ENCODE peak calls at places on chromosomes 2 and 18, in nine cellular contexts. V is SJCRH30; I is GM12865; Q is NAMALWA; N is HuH-7.5; C is aorta; Y is hippocampal formation; T is activated T-cell treated with anti-CD3 and anti-CD28 coated beads, Interleukin-2, amount 50 U/mL, for 72 hours; J is stimulated activated naive B cell treated with anti-CD40 and anti-IgM and Interleukin-4, amounts not matched to agents 10 μg/mL and 1 μg/mL and 100 μg/mL, for 72 hours. A is an unnamed sample.

GRCh38 chr2:46296216-46296839 is 879 bp upstream of the EPAS1 start:
- DNase-seq in V (no peak), Q (no peak), Y (no peak), J (peak; percentile 9), I (no peak), T (peak; percentile 23), N (peak; percentile 39), C (peak; percentile 85), A (peak; percentile 47)

GRCh38 chr2:98771771-98772521 is 41.0 kb upstream of the MGAT4A start:
- DNase-seq in N (no peak), C (no peak), I (peak; percentile 73), T (peak; percentile 70), Q (no peak), Y (no peak), V (no peak), J (no peak), A (no peak)

GRCh38 chr2:237967463-237967871 is 653 bp downstream of the UBE2F start:
- DNase-seq in I (peak; percentile 17), Q (peak; percentile 5), C (peak; percentile 82), V (peak; percentile 19), T (peak; percentile 19), J (no peak), Y (no peak), N (peak; percentile 55), A (peak; percentile 10)

GRCh38 chr18:45415614-45416013 is 199.7 kb upstream of the SLC14A2 start:
- DNase-seq in Y (no peak), C (no peak), V (no peak), T (no peak), I (no peak), J (no peak), Q (no peak), N (no peak), A (no peak)

GRCh38 chr2:199261221-199261620 is 196.5 kb downstream of the SATB2 start:
- DNase-seq in I (no peak), N (no peak), Y (peak; percentile 4), J (no peak), V (peak; percentile 60), Q (no peak), T (no peak), C (no peak), A (no peak)

GRCh38 chr2:68877079-68877772 is 6.0 kb upstream of the BMP10 start:
- DNase-seq in T (no peak), V (peak; percentile 54), C (no peak), N (no peak), J (no peak), Q (no peak), Y (no peak), I (no peak), A (no peak)

GRCh38 chr2:72112421-72112820 is 35.2 kb downstream of the CYP26B1 start:
- DNase-seq in V (no peak), N (no peak), J (no peak), Y (no peak), T (no peak), C (no peak), I (no peak), Q (no peak), A (no peak)

GRCh38 chr2:16948073-16948472 is 282.4 kb upstream of the CYRIA start:
- DNase-seq in I (peak; percentile 3), T (no peak), Y (no peak), V (no peak), Q (peak; percentile 69), N (no peak), C (no peak), J (no peak), A (no peak)

GRCh38 chr2:217729426-217730058 is 273.3 kb downstream of the TNS1 start:
- DNase-seq in Q (no peak), C (no peak), I (no peak), Y (no peak), V (no peak), N (no peak), T (no peak), J (no peak), A (no peak)

GRCh38 chr2:186624276-186624675 is 34.4 kb downstream of the ITGAV start:
- DNase-seq in I (no peak), N (no peak), T (no peak), Q (no peak), V (no peak), Y (no peak), C (no peak), J (no peak), A (no peak)

GRCh38 chr2:13230221-13230620 is 513.5 kb downstream of the TRIB2 start:
- DNase-seq in J (no peak), Y (no peak), T (no peak), I (no peak), N (no peak), V (no peak), C (no peak), Q (no peak), A (no peak)

GRCh38 chr2:10332402-10333246 is 29.9 kb downstream of the HPCAL1 start:
- DNase-seq in V (no peak), C (peak; percentile 74), T (peak; percentile 22), I (no peak), Y (no peak), N (no peak), Q (no peak), J (no peak), A (no peak)

GRCh38 chr2:224145751-224146355 is 106.8 kb upstream of the SERPINE2 start:
- DNase-seq in Q (no peak), I (no peak), J (no peak), V (no peak), Y (no peak), C (no peak), T (no peak), N (no peak), A (no peak)

GRCh38 chr18:68916734-68917133 is 118.9 kb downstream of the CCDC102B start:
- DNase-seq in C (no peak), T (no peak), N (no peak), Y (no peak), V (no peak), Q (no peak), J (no peak), I (no peak), A (no peak)

GRCh38 chr18:5461056-5461455 is 82.7 kb downstream of the EPB41L3 start:
- DNase-seq in N (no peak), Y (no peak), C (no peak), T (no peak), J (no peak), Q (no peak), I (no peak), V (no peak), A (no peak)

GRCh38 chr18:12027046-12027445 is 45.7 kb downstream of the IMPA2 start:
- DNase-seq in J (no peak), V (no peak), Y (no peak), C (peak; percentile 68), Q (no peak), N (no peak), T (no peak), I (no peak), A (no peak)

GRCh38 chr2:240253583-240254145 is 113.2 kb upstream of the OTOS start:
- DNase-seq in N (no peak), Y (no peak), V (no peak), J (no peak), C (no peak), T (no peak), I (no peak), Q (no peak), A (no peak)

A was measured in T47D.